ENCODE peak calls at places on chromosomes 5 and 9, in four cellular contexts. X is GM20000, F is head of caudate nucleus, R is heart right ventricle. Y is an unnamed sample.

GRCh38 chr5:147887026-147887627 is 8.6 kb downstream of the SCGB3A2 start:
- DNase-seq in X (no peak), F (no peak), R (no peak), Y (no peak)

GRCh38 chr9:108766786-108767185 is 89.0 kb downstream of the ACTL7B start:
- DNase-seq in X (no peak), F (no peak), R (no peak), Y (no peak)

GRCh38 chr9:92754091-92754740 is 10.4 kb downstream of the BICD2 start:
- DNase-seq in X (no peak), F (peak; percentile 65), R (no peak), Y (no peak)

GRCh38 chr5:134440185-134440755 is 28.6 kb upstream of the CDKN2AIPNL start:
- DNase-seq in X (no peak), F (no peak), R (no peak), Y (no peak)

GRCh38 chr9:8627944-8628679 is 828.5 kb upstream of the DMAC1 start:
- DNase-seq in X (no peak), F (no peak), R (no peak), Y (no peak)

GRCh38 chr5:166961028-166961427 is 1330.4 kb upstream of the WWC1 start:
- DNase-seq in X (no peak), F (no peak), R (no peak), Y (no peak)

GRCh38 chr9:71249729-71250317 is 128.4 kb upstream of the TRPM3 start:
- DNase-seq in X (peak; percentile 37), F (no peak), R (no peak), Y (no peak)

GRCh38 chr5:127967323-127967982 is 116.1 kb upstream of the SLC12A2 start:
- DNase-seq in X (no peak), F (no peak), R (no peak), Y (no peak)

GRCh38 chr9:129312251-129312650 is 134.2 kb upstream of the IER5L start:
- DNase-seq in X (no peak), F (peak; percentile 19), R (no peak), Y (peak; percentile 58)